ENCODE peak calls at places on chromosome 7, in nine cellular contexts. One of them, this sample, is unnamed. For H3K27me3, the result is how much of the 10 kb centered on the place peaks cover.

GRCh38 chr7:149285581-149285975 is 23.6 kb downstream of the ZNF783 start:
- DNase-seq in right cardiac atrium: peak
- DNase-seq in SK-N-SH: peak
- DNase-seq in PC-3: peak
- DNase-seq in sigmoid colon: no peak
- DNase-seq in fibroblast of lung: peak
- DNase-seq in HL-60: no peak
- DNase-seq in adrenal gland: peak
- DNase-seq in heart left ventricle: no peak
- DNase-seq in this sample: peak

GRCh38 chr7:128845987-128846386 is 15.8 kb downstream of the FLNC start:
- DNase-seq in right cardiac atrium: no peak
- DNase-seq in SK-N-SH: no peak
- DNase-seq in PC-3: no peak
- DNase-seq in sigmoid colon: no peak
- DNase-seq in fibroblast of lung: no peak
- DNase-seq in HL-60: no peak
- DNase-seq in adrenal gland: no peak
- DNase-seq in heart left ventricle: no peak
- DNase-seq in this sample: peak

GRCh38 chr7:105429746-105430612 is 41.3 kb upstream of the SRPK2 start:
- DNase-seq in right cardiac atrium: no peak
- DNase-seq in SK-N-SH: peak
- DNase-seq in PC-3: peak
- DNase-seq in sigmoid colon: no peak
- DNase-seq in fibroblast of lung: peak
- DNase-seq in HL-60: no peak
- DNase-seq in adrenal gland: peak
- DNase-seq in heart left ventricle: peak
- DNase-seq in this sample: no peak

GRCh38 chr7:143295870-143296269 is 7.7 kb downstream of the CASP2 start:
- DNase-seq in right cardiac atrium: no peak
- DNase-seq in SK-N-SH: no peak
- DNase-seq in PC-3: peak
- DNase-seq in sigmoid colon: no peak
- DNase-seq in fibroblast of lung: peak
- DNase-seq in HL-60: no peak
- DNase-seq in adrenal gland: no peak
- DNase-seq in heart left ventricle: no peak
- DNase-seq in this sample: no peak

GRCh38 chr7:118615686-118616085 is 391.2 kb downstream of the ANKRD7 start:
- DNase-seq in right cardiac atrium: no peak
- DNase-seq in SK-N-SH: no peak
- DNase-seq in PC-3: no peak
- DNase-seq in sigmoid colon: no peak
- DNase-seq in fibroblast of lung: no peak
- DNase-seq in HL-60: no peak
- DNase-seq in adrenal gland: no peak
- DNase-seq in heart left ventricle: no peak
- DNase-seq in this sample: no peak

GRCh38 chr7:129825005-129825553 is 127.7 kb downstream of the UBE2H start:
- DNase-seq in right cardiac atrium: peak
- DNase-seq in SK-N-SH: peak
- DNase-seq in PC-3: peak
- DNase-seq in sigmoid colon: peak
- DNase-seq in fibroblast of lung: peak
- DNase-seq in HL-60: no peak
- DNase-seq in adrenal gland: peak
- DNase-seq in heart left ventricle: peak
- DNase-seq in this sample: peak

GRCh38 chr7:326845-327304 is 36.9 kb downstream of the FOXL3 start:
- DNase-seq in right cardiac atrium: no peak
- DNase-seq in SK-N-SH: no peak
- DNase-seq in PC-3: no peak
- DNase-seq in sigmoid colon: no peak
- DNase-seq in fibroblast of lung: peak
- DNase-seq in HL-60: no peak
- DNase-seq in adrenal gland: no peak
- DNase-seq in heart left ventricle: no peak
- DNase-seq in this sample: peak

GRCh38 chr7:143519411-143520131 is 41.9 kb downstream of the TAS2R41 start:
- DNase-seq in right cardiac atrium: no peak
- DNase-seq in SK-N-SH: no peak
- DNase-seq in PC-3: peak
- DNase-seq in sigmoid colon: no peak
- DNase-seq in fibroblast of lung: peak
- DNase-seq in HL-60: no peak
- DNase-seq in adrenal gland: no peak
- DNase-seq in heart left ventricle: peak
- DNase-seq in this sample: peak

GRCh38 chr7:43205171-43205795 is 92.8 kb downstream of the HECW1 start:
- DNase-seq in right cardiac atrium: no peak
- DNase-seq in SK-N-SH: no peak
- DNase-seq in PC-3: no peak
- DNase-seq in sigmoid colon: no peak
- DNase-seq in fibroblast of lung: no peak
- DNase-seq in HL-60: no peak
- DNase-seq in adrenal gland: no peak
- DNase-seq in heart left ventricle: no peak
- DNase-seq in this sample: no peak

GRCh38 chr7:86469680-86470295 is 173.9 kb upstream of the GRM3 start:
- DNase-seq in right cardiac atrium: peak
- DNase-seq in SK-N-SH: peak
- DNase-seq in PC-3: peak
- DNase-seq in sigmoid colon: peak
- DNase-seq in fibroblast of lung: peak
- DNase-seq in HL-60: peak
- DNase-seq in adrenal gland: peak
- DNase-seq in heart left ventricle: peak
- DNase-seq in this sample: no peak

GRCh38 chr7:101133621-101134398 is 6.9 kb downstream of the SERPINE1 start:
- DNase-seq in right cardiac atrium: no peak
- DNase-seq in SK-N-SH: no peak
- DNase-seq in PC-3: no peak
- DNase-seq in sigmoid colon: no peak
- DNase-seq in fibroblast of lung: no peak
- DNase-seq in HL-60: no peak
- DNase-seq in adrenal gland: no peak
- DNase-seq in heart left ventricle: no peak
- DNase-seq in this sample: peak

GRCh38 chr7:101129603-101130117 is 2.8 kb downstream of the SERPINE1 start:
- DNase-seq in right cardiac atrium: no peak
- DNase-seq in SK-N-SH: no peak
- DNase-seq in PC-3: no peak
- DNase-seq in sigmoid colon: no peak
- DNase-seq in fibroblast of lung: no peak
- DNase-seq in HL-60: no peak
- DNase-seq in adrenal gland: no peak
- DNase-seq in heart left ventricle: no peak
- DNase-seq in this sample: no peak

GRCh38 chr7:101138149-101138870 is 11.4 kb downstream of the SERPINE1 start:
- DNase-seq in right cardiac atrium: peak
- DNase-seq in SK-N-SH: peak
- DNase-seq in PC-3: peak
- DNase-seq in sigmoid colon: peak
- DNase-seq in fibroblast of lung: peak
- DNase-seq in HL-60: peak
- DNase-seq in adrenal gland: peak
- DNase-seq in heart left ventricle: peak
- DNase-seq in this sample: peak

GRCh38 chr7:101137651-101138148 is 10.8 kb downstream of the SERPINE1 start:
- DNase-seq in right cardiac atrium: no peak
- DNase-seq in SK-N-SH: no peak
- DNase-seq in PC-3: no peak
- DNase-seq in sigmoid colon: no peak
- DNase-seq in fibroblast of lung: no peak
- DNase-seq in HL-60: no peak
- DNase-seq in adrenal gland: no peak
- DNase-seq in heart left ventricle: no peak
- DNase-seq in this sample: peak

DNA sequence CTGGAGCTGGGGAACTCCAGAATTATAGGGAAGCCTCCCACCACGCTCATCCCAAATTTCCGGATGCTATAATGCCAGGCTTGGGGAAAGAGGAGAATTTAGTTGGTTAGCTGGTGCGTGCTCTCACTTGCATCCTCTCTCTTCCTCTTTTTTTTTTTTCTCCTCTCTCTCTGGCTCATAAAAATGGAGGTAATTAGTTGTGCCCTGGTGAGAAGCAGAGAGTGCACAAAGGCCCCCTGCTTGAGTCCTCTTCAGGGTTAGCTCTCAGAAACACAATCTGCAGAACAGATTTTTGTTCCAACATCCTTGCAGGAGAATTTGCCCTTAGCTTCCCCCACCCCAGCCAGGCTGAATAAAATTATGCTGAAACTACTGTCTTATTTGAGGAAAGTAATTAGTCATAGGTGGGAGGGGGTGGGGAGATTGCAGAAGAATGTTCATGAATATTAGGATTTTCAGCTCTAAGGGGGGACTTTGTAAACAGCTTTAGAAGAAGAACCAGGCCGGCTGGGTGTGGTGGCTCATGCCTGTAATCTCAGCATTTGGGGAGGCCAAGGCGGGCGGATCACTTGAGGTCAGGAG is 7.6 kb downstream of the SERPINE1 start:
- DNase-seq in right cardiac atrium: no peak
- DNase-seq in SK-N-SH: no peak
- DNase-seq in PC-3: peak
- DNase-seq in sigmoid colon: no peak
- DNase-seq in fibroblast of lung: peak
- DNase-seq in HL-60: no peak
- DNase-seq in adrenal gland: no peak
- DNase-seq in heart left ventricle: no peak
- DNase-seq in this sample: peak
- H3K27me3 ChIP-seq in right cardiac atrium: under half
- H3K27me3 ChIP-seq in SK-N-SH: under half
- H3K27me3 ChIP-seq in PC-3: under half
- H3K27me3 ChIP-seq in sigmoid colon: under half
- H3K27me3 ChIP-seq in fibroblast of lung: under half
- H3K27me3 ChIP-seq in HL-60: under half
- H3K27me3 ChIP-seq in adrenal gland: under half
- H3K27me3 ChIP-seq in heart left ventricle: under half
- H3K27me3 ChIP-seq in this sample: under half

GRCh38 chr7:27183682-27184341 is 1.2 kb downstream of the HOXA11 start:
- DNase-seq in right cardiac atrium: no peak
- DNase-seq in SK-N-SH: peak
- DNase-seq in PC-3: no peak
- DNase-seq in sigmoid colon: peak
- DNase-seq in fibroblast of lung: no peak
- DNase-seq in HL-60: no peak
- DNase-seq in adrenal gland: peak
- DNase-seq in heart left ventricle: no peak
- DNase-seq in this sample: peak
- H3K4me3 ChIP-seq in right cardiac atrium: peak
- H3K4me3 ChIP-seq in SK-N-SH: peak
- H3K4me3 ChIP-seq in PC-3: peak
- H3K4me3 ChIP-seq in sigmoid colon: peak
- H3K4me3 ChIP-seq in fibroblast of lung: peak
- H3K4me3 ChIP-seq in HL-60: peak
- H3K4me3 ChIP-seq in adrenal gland: no peak
- H3K4me3 ChIP-seq in heart left ventricle: peak
- H3K4me3 ChIP-seq in this sample: peak

GRCh38 chr7:112942981-112943380 is 143.6 kb downstream of the GPR85 start:
- DNase-seq in right cardiac atrium: no peak
- DNase-seq in SK-N-SH: no peak
- DNase-seq in PC-3: no peak
- DNase-seq in sigmoid colon: no peak
- DNase-seq in fibroblast of lung: no peak
- DNase-seq in HL-60: no peak
- DNase-seq in adrenal gland: no peak
- DNase-seq in heart left ventricle: no peak
- DNase-seq in this sample: no peak

GRCh38 chr7:112945046-112945445 is 141.6 kb downstream of the GPR85 start:
- DNase-seq in right cardiac atrium: no peak
- DNase-seq in SK-N-SH: no peak
- DNase-seq in PC-3: no peak
- DNase-seq in sigmoid colon: no peak
- DNase-seq in fibroblast of lung: no peak
- DNase-seq in HL-60: no peak
- DNase-seq in adrenal gland: no peak
- DNase-seq in heart left ventricle: no peak
- DNase-seq in this sample: no peak

GRCh38 chr7:112951070-112951469 is 135.6 kb downstream of the GPR85 start:
- DNase-seq in right cardiac atrium: no peak
- DNase-seq in SK-N-SH: peak
- DNase-seq in PC-3: no peak
- DNase-seq in sigmoid colon: peak
- DNase-seq in fibroblast of lung: no peak
- DNase-seq in HL-60: no peak
- DNase-seq in adrenal gland: no peak
- DNase-seq in heart left ventricle: no peak
- DNase-seq in this sample: no peak

GRCh38 chr7:112946350-112946749 is 140.3 kb downstream of the GPR85 start:
- DNase-seq in right cardiac atrium: no peak
- DNase-seq in SK-N-SH: no peak
- DNase-seq in PC-3: no peak
- DNase-seq in sigmoid colon: no peak
- DNase-seq in fibroblast of lung: peak
- DNase-seq in HL-60: no peak
- DNase-seq in adrenal gland: no peak
- DNase-seq in heart left ventricle: no peak
- DNase-seq in this sample: no peak
- H3K27ac ChIP-seq in right cardiac atrium: no peak
- H3K27ac ChIP-seq in SK-N-SH: no peak
- H3K27ac ChIP-seq in PC-3: no peak
- H3K27ac ChIP-seq in sigmoid colon: no peak
- H3K27ac ChIP-seq in fibroblast of lung: no peak
- H3K27ac ChIP-seq in HL-60: no peak
- H3K27ac ChIP-seq in adrenal gland: no peak
- H3K27ac ChIP-seq in heart left ventricle: no peak
- H3K27ac ChIP-seq in this sample: no peak

GRCh38 chr7:12398186-12398585 is 5.5 kb downstream of the VWDE start:
- DNase-seq in right cardiac atrium: no peak
- DNase-seq in SK-N-SH: no peak
- DNase-seq in PC-3: no peak
- DNase-seq in sigmoid colon: no peak
- DNase-seq in fibroblast of lung: no peak
- DNase-seq in HL-60: no peak
- DNase-seq in adrenal gland: no peak
- DNase-seq in heart left ventricle: no peak
- DNase-seq in this sample: no peak

GRCh38 chr7:12409097-12409711 is 5.5 kb upstream of the VWDE start:
- DNase-seq in right cardiac atrium: no peak
- DNase-seq in SK-N-SH: no peak
- DNase-seq in PC-3: no peak
- DNase-seq in sigmoid colon: no peak
- DNase-seq in fibroblast of lung: no peak
- DNase-seq in HL-60: no peak
- DNase-seq in adrenal gland: no peak
- DNase-seq in heart left ventricle: no peak
- DNase-seq in this sample: no peak

GRCh38 chr7:12401538-12402364 is 1.9 kb downstream of the VWDE start:
- DNase-seq in right cardiac atrium: no peak
- DNase-seq in SK-N-SH: no peak
- DNase-seq in PC-3: no peak
- DNase-seq in sigmoid colon: no peak
- DNase-seq in fibroblast of lung: no peak
- DNase-seq in HL-60: no peak
- DNase-seq in adrenal gland: no peak
- DNase-seq in heart left ventricle: no peak
- DNase-seq in this sample: no peak

GRCh38 chr7:12402365-12402725 is 1.3 kb downstream of the VWDE start:
- DNase-seq in right cardiac atrium: no peak
- DNase-seq in SK-N-SH: no peak
- DNase-seq in PC-3: peak
- DNase-seq in sigmoid colon: no peak
- DNase-seq in fibroblast of lung: no peak
- DNase-seq in HL-60: no peak
- DNase-seq in adrenal gland: no peak
- DNase-seq in heart left ventricle: no peak
- DNase-seq in this sample: no peak

GRCh38 chr7:12403287-12404181 is at the start of gene VWDE:
- DNase-seq in right cardiac atrium: peak
- DNase-seq in SK-N-SH: peak
- DNase-seq in PC-3: peak
- DNase-seq in sigmoid colon: no peak
- DNase-seq in fibroblast of lung: peak
- DNase-seq in HL-60: no peak
- DNase-seq in adrenal gland: peak
- DNase-seq in heart left ventricle: no peak
- DNase-seq in this sample: peak
- H3K27me3 ChIP-seq in right cardiac atrium: under half
- H3K27me3 ChIP-seq in SK-N-SH: under half
- H3K27me3 ChIP-seq in PC-3: under half
- H3K27me3 ChIP-seq in sigmoid colon: under half
- H3K27me3 ChIP-seq in fibroblast of lung: under half
- H3K27me3 ChIP-seq in HL-60: under half
- H3K27me3 ChIP-seq in adrenal gland: under half
- H3K27me3 ChIP-seq in heart left ventricle: under half
- H3K27me3 ChIP-seq in this sample: under half